ENCODE peak calls at places on chromosomes 7 and 10, in seven cellular contexts. One of them, this sample, is unnamed.

GRCh38 chr7:56092789-56093531 is at the start of gene PHKG1:
- DNase-seq in GM23338: peak
- DNase-seq in neural progenitor cell: no peak
- DNase-seq in GM23248: peak
- DNase-seq in HCT116: no peak
- DNase-seq in MM.1S: no peak
- DNase-seq in PC-3: peak
- DNase-seq in this sample: no peak

GRCh38 chr7:5594616-5595544 is 171.2 kb upstream of the TNRC18 start:
- DNase-seq in GM23248: peak
- DNase-seq in PC-3: peak
- DNase-seq in MM.1S: no peak
- DNase-seq in HCT116: no peak
- DNase-seq in GM23338: peak
- DNase-seq in neural progenitor cell: peak
- DNase-seq in this sample: peak

GRCh38 chr10:7260412-7260900 is 150.4 kb downstream of the SFMBT2 start:
- DNase-seq in MM.1S: peak
- DNase-seq in neural progenitor cell: peak
- DNase-seq in PC-3: peak
- DNase-seq in HCT116: peak
- DNase-seq in GM23248: peak
- DNase-seq in GM23338: peak
- DNase-seq in this sample: peak

GRCh38 chr7:149310113-149310836 is 48.3 kb downstream of the ZNF783 start:
- DNase-seq in MM.1S: peak
- DNase-seq in PC-3: peak
- DNase-seq in neural progenitor cell: no peak
- DNase-seq in HCT116: peak
- DNase-seq in GM23248: peak
- DNase-seq in GM23338: peak
- DNase-seq in this sample: peak

GRCh38 chr7:137880432-137880831 is 33.7 kb upstream of the DGKI start:
- DNase-seq in neural progenitor cell: no peak
- DNase-seq in GM23248: peak
- DNase-seq in GM23338: no peak
- DNase-seq in MM.1S: no peak
- DNase-seq in PC-3: no peak
- DNase-seq in HCT116: no peak
- DNase-seq in this sample: no peak

GRCh38 chr10:129628823-129629222 is 161.8 kb downstream of the MGMT start:
- DNase-seq in HCT116: no peak
- DNase-seq in GM23248: no peak
- DNase-seq in PC-3: no peak
- DNase-seq in MM.1S: no peak
- DNase-seq in neural progenitor cell: no peak
- DNase-seq in GM23338: no peak
- DNase-seq in this sample: no peak

GRCh38 chr7:70681847-70682350 is 450.0 kb upstream of the GALNT17 start:
- DNase-seq in MM.1S: peak
- DNase-seq in HCT116: no peak
- DNase-seq in neural progenitor cell: no peak
- DNase-seq in GM23248: no peak
- DNase-seq in PC-3: no peak
- DNase-seq in GM23338: no peak
- DNase-seq in this sample: no peak

GRCh38 chr7:12647364-12648219 is 39.8 kb upstream of the ARL4A start:
- DNase-seq in neural progenitor cell: no peak
- DNase-seq in MM.1S: no peak
- DNase-seq in GM23248: peak
- DNase-seq in GM23338: no peak
- DNase-seq in PC-3: peak
- DNase-seq in HCT116: peak
- DNase-seq in this sample: peak

GRCh38 chr10:72659694-72660093 is 32.2 kb upstream of the MCU start:
- DNase-seq in neural progenitor cell: no peak
- DNase-seq in MM.1S: no peak
- DNase-seq in GM23248: no peak
- DNase-seq in HCT116: no peak
- DNase-seq in PC-3: no peak
- DNase-seq in GM23338: peak
- DNase-seq in this sample: no peak

DNA sequence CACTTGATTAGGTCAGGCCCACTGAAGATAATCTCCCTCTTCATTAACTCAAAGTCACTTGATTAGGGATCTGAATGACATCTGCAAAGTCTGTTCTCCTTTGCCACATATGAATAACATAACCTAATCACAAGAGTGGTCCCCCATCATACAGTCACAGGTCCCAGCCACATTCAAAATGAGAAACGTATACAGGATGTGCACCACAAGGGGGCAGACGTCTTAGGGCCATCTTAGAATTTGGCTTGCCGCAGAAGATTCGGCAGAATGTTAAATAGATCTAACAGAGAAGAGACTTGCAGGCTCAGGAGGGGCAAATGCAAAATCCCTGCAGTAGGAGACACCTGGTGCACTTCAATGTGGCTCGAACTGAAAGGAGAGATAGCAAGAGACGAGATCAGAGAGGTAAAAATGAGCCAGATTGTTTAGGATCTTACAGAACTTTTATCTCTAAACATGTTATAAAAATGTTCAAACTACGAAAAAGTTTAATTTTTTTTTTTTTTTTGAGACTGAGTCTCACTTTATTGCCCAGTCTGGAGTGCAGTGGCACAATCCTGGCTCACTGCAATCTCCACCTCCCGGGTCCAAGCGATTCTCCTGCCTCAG is 10.4 kb upstream of the SMC3 start:
- DNase-seq in neural progenitor cell: peak
- DNase-seq in MM.1S: peak
- DNase-seq in GM23248: peak
- DNase-seq in GM23338: peak
- DNase-seq in PC-3: peak
- DNase-seq in HCT116: peak
- DNase-seq in this sample: peak
- TF ChIP-seq EZH2phosphoT487 in neural progenitor cell: no peak
- TF ChIP-seq EZH2phosphoT487 in MM.1S: no peak
- TF ChIP-seq EZH2phosphoT487 in GM23248: no peak
- TF ChIP-seq EZH2phosphoT487 in GM23338: no peak
- TF ChIP-seq EZH2phosphoT487 in PC-3: no peak
- TF ChIP-seq EZH2phosphoT487 in HCT116: no peak
- TF ChIP-seq EZH2phosphoT487 in this sample: no peak

GRCh38 chr10:20674870-20675385 is 222.2 kb downstream of the NEBL start:
- DNase-seq in MM.1S: no peak
- DNase-seq in GM23338: no peak
- DNase-seq in GM23248: no peak
- DNase-seq in PC-3: no peak
- DNase-seq in HCT116: no peak
- DNase-seq in neural progenitor cell: peak
- DNase-seq in this sample: no peak

GRCh38 chr10:20672724-20673123 is 224.4 kb downstream of the NEBL start:
- DNase-seq in GM23338: no peak
- DNase-seq in neural progenitor cell: no peak
- DNase-seq in MM.1S: no peak
- DNase-seq in HCT116: no peak
- DNase-seq in PC-3: no peak
- DNase-seq in GM23248: no peak
- DNase-seq in this sample: no peak

GRCh38 chr10:20668985-20669384 is 228.1 kb downstream of the NEBL start:
- DNase-seq in MM.1S: no peak
- DNase-seq in GM23338: no peak
- DNase-seq in GM23248: no peak
- DNase-seq in PC-3: no peak
- DNase-seq in HCT116: no peak
- DNase-seq in neural progenitor cell: no peak
- DNase-seq in this sample: no peak

GRCh38 chr10:20673175-20673574 is 223.9 kb downstream of the NEBL start:
- DNase-seq in PC-3: no peak
- DNase-seq in HCT116: no peak
- DNase-seq in neural progenitor cell: no peak
- DNase-seq in GM23248: no peak
- DNase-seq in GM23338: no peak
- DNase-seq in MM.1S: no peak
- DNase-seq in this sample: no peak

GRCh38 chr10:20670569-20670968 is 226.5 kb downstream of the NEBL start:
- DNase-seq in HCT116: no peak
- DNase-seq in GM23248: no peak
- DNase-seq in PC-3: no peak
- DNase-seq in MM.1S: no peak
- DNase-seq in GM23338: no peak
- DNase-seq in neural progenitor cell: no peak
- DNase-seq in this sample: no peak
- TF ChIP-seq EZH2 in HCT116: no peak
- TF ChIP-seq EZH2 in GM23248: no peak
- TF ChIP-seq EZH2 in PC-3: no peak
- TF ChIP-seq EZH2 in MM.1S: no peak
- TF ChIP-seq EZH2 in GM23338: no peak
- TF ChIP-seq EZH2 in neural progenitor cell: no peak
- TF ChIP-seq EZH2 in this sample: no peak

GRCh38 chr7:80821781-80822180 is 97.1 kb downstream of the SEMA3C start:
- DNase-seq in GM23338: no peak
- DNase-seq in HCT116: no peak
- DNase-seq in PC-3: no peak
- DNase-seq in GM23248: no peak
- DNase-seq in neural progenitor cell: no peak
- DNase-seq in MM.1S: no peak
- DNase-seq in this sample: peak
- TF ChIP-seq EZH2phosphoT487 in GM23338: no peak
- TF ChIP-seq EZH2phosphoT487 in HCT116: no peak
- TF ChIP-seq EZH2phosphoT487 in PC-3: no peak
- TF ChIP-seq EZH2phosphoT487 in GM23248: no peak
- TF ChIP-seq EZH2phosphoT487 in neural progenitor cell: no peak
- TF ChIP-seq EZH2phosphoT487 in MM.1S: no peak
- TF ChIP-seq EZH2phosphoT487 in this sample: no peak

GRCh38 chr7:116672596-116673503 is 854 bp downstream of the MET start:
- DNase-seq in neural progenitor cell: peak
- DNase-seq in PC-3: peak
- DNase-seq in MM.1S: no peak
- DNase-seq in GM23338: peak
- DNase-seq in GM23248: peak
- DNase-seq in HCT116: no peak
- DNase-seq in this sample: peak
- TF ChIP-seq EZH2 in neural progenitor cell: no peak
- TF ChIP-seq EZH2 in PC-3: no peak
- TF ChIP-seq EZH2 in MM.1S: no peak
- TF ChIP-seq EZH2 in GM23338: no peak
- TF ChIP-seq EZH2 in GM23248: no peak
- TF ChIP-seq EZH2 in HCT116: no peak
- TF ChIP-seq EZH2 in this sample: no peak

GRCh38 chr10:69741671-69742355 is 59.9 kb upstream of the COL13A1 start:
- DNase-seq in neural progenitor cell: no peak
- DNase-seq in MM.1S: no peak
- DNase-seq in PC-3: no peak
- DNase-seq in GM23248: no peak
- DNase-seq in GM23338: no peak
- DNase-seq in HCT116: no peak
- DNase-seq in this sample: no peak
- TF ChIP-seq EZH2phosphoT487 in neural progenitor cell: no peak
- TF ChIP-seq EZH2phosphoT487 in MM.1S: no peak
- TF ChIP-seq EZH2phosphoT487 in PC-3: no peak
- TF ChIP-seq EZH2phosphoT487 in GM23248: no peak
- TF ChIP-seq EZH2phosphoT487 in GM23338: no peak
- TF ChIP-seq EZH2phosphoT487 in HCT116: no peak
- TF ChIP-seq EZH2phosphoT487 in this sample: no peak

DNA sequence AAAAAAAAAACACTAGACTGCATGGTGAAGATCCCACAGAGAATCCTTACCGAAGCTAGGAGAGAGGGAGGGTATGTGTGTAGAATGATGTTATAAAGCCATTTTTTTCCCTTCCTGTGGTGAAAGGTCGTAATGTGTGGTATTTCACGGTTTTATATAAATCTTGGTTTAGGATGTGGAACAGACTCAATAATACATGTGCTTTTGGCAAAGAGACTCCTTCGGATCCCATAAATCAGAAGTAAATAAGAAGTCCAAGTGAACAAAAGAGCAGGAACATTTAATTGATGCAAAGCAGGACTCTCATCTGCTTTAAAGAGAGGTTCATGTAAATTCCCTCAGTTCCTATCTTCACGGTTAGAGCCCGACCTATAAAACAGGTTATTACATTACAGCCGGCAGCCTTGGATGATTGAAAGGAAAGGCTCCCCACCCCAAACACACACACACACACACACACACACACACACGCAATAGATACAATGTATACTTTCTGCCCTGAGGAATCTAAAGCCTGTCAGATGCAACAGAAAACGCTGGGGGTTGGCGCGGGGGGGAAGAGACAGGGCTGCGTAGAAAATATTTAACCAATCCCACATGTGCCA is 8.7 kb downstream of the DLX5 start:
- DNase-seq in GM23248: no peak
- DNase-seq in MM.1S: no peak
- DNase-seq in PC-3: peak
- DNase-seq in HCT116: no peak
- DNase-seq in neural progenitor cell: no peak
- DNase-seq in GM23338: peak
- DNase-seq in this sample: no peak
- TF ChIP-seq EZH2 in GM23248: peak
- TF ChIP-seq EZH2 in MM.1S: no peak
- TF ChIP-seq EZH2 in PC-3: no peak
- TF ChIP-seq EZH2 in HCT116: no peak
- TF ChIP-seq EZH2 in neural progenitor cell: peak
- TF ChIP-seq EZH2 in GM23338: peak
- TF ChIP-seq EZH2 in this sample: no peak

DNA sequence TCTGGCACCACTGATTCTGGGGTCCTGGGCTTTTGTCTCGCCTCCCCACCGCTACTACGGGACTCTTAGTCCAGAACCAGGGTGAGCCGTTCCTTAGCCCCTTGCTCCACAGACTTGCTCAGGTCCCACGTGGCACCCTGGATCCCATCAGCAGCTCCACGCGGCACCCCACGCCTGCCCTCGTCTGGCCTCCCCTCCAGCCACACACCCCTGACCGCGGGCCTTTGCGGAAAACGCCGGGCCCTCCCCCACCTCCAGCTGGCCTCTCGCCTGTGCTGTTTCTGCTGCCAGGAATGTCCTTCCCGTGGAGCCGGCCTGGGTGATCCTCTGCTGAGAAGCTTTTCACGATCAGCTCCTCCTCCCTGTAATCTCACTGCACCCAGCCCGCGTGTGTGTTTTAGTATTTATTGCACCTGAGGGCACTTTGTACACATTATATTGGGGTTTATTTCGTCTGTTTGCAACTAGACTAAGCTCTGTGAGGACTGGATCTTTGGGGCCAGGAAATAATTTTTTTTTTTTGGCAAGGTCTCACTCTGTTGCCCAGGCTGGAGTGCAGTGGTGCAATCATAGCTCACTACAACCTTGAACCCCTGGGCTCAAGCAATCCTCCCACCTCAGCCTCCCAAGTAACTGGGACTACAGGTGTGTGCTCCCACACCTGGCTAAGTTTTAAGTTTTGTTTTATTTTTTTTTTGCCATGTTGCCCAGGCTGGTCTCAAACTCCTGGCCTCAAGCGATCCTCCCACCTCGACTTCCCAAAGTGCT is 10.5 kb upstream of the TTYH3 start:
- DNase-seq in PC-3: peak
- DNase-seq in neural progenitor cell: peak
- DNase-seq in MM.1S: no peak
- DNase-seq in GM23338: peak
- DNase-seq in HCT116: no peak
- DNase-seq in GM23248: peak
- DNase-seq in this sample: peak
- TF ChIP-seq EZH2phosphoT487 in PC-3: no peak
- TF ChIP-seq EZH2phosphoT487 in neural progenitor cell: no peak
- TF ChIP-seq EZH2phosphoT487 in MM.1S: no peak
- TF ChIP-seq EZH2phosphoT487 in GM23338: no peak
- TF ChIP-seq EZH2phosphoT487 in HCT116: no peak
- TF ChIP-seq EZH2phosphoT487 in GM23248: no peak
- TF ChIP-seq EZH2phosphoT487 in this sample: no peak

This sample was measured in hepatocyte.